ENCODE peak calls at places on chromosomes 7 and 10, in ten cellular contexts. M is ovary; B is IMR-90; S is pancreas; H is naive thymus-derived CD4-positive, alpha-beta T cell; G is upper lobe of left lung; V is HCT116; K is testis; Q is small intestine; X is mucosa of descending colon. Z is an unnamed sample. For H3K4me1, the result is how much of the 10 kb centered on the place peaks cover.

GRCh38 chr10:71486465-71487114 is 89.9 kb downstream of the CDH23 start:
- DNase-seq in V (peak), M (no peak), K (peak), Q (peak), S (no peak), G (no peak), B (peak), H (no peak), X (peak), Z (peak)

GRCh38 chr10:32386623-32387022 is 39.7 kb upstream of the EPC1 start:
- DNase-seq in H (no peak), X (no peak), Q (no peak), B (peak), K (no peak), S (no peak), M (no peak), G (no peak), V (no peak), Z (no peak)

GRCh38 chr10:132497083-132497680 is 40.4 kb upstream of the INPP5A start:
- DNase-seq in H (no peak), Q (no peak), K (no peak), X (no peak), V (no peak), M (peak), G (peak), B (no peak), S (no peak), Z (no peak)

GRCh38 chr7:120070201-120070600 is 202.8 kb upstream of the KCND2 start:
- DNase-seq in B (no peak), G (no peak), K (no peak), Q (no peak), V (no peak), M (no peak), S (no peak), H (no peak), X (no peak), Z (no peak)

GRCh38 chr10:29874604-29875269 is 184.6 kb downstream of the JCAD start:
- DNase-seq in Q (no peak), V (no peak), K (no peak), H (no peak), G (no peak), B (no peak), X (no peak), M (no peak), S (no peak), Z (peak)

GRCh38 chr7:129730159-129730558 is 118.6 kb downstream of the NRF1 start:
- DNase-seq in Q (no peak), G (no peak), K (no peak), M (no peak), X (no peak), B (no peak), H (no peak), S (no peak), V (no peak), Z (no peak)

GRCh38 chr10:95810198-95810976 is 54.4 kb downstream of the ENTPD1 start:
- DNase-seq in B (no peak), M (no peak), V (no peak), Q (no peak), S (no peak), X (no peak), H (no peak), G (peak), K (no peak), Z (no peak)

GRCh38 chr10:62390497-62391176 is 16.5 kb downstream of the ZNF365 start:
- DNase-seq in V (no peak), X (no peak), G (no peak), Q (no peak), H (no peak), B (peak), M (no peak), K (no peak), S (no peak), Z (no peak)

GRCh38 chr7:24477376-24477775 is 95.9 kb upstream of the PALS2 start:
- DNase-seq in K (no peak), Q (no peak), S (no peak), X (no peak), M (no peak), B (no peak), H (no peak), V (no peak), G (no peak), Z (no peak)

GRCh38 chr7:14419554-14419953 is 430.1 kb upstream of the ETV1 start:
- DNase-seq in M (no peak), B (no peak), S (no peak), G (no peak), X (no peak), V (no peak), H (no peak), K (no peak), Q (no peak), Z (peak)

GRCh38 chr7:127578036-127578684 is 7.2 kb downstream of the GCC1 start:
- DNase-seq in Q (no peak), B (peak), M (no peak), H (no peak), V (no peak), G (no peak), K (no peak), S (no peak), X (no peak), Z (no peak)

GRCh38 chr10:58280982-58281752 is 12.2 kb downstream of the CISD1 start:
- DNase-seq in X (no peak), V (no peak), H (no peak), G (no peak), S (no peak), M (no peak), K (no peak), Q (no peak), B (peak), Z (no peak)

GRCh38 chr10:95524358-95525032 is 36.7 kb downstream of the SORBS1 start:
- DNase-seq in G (no peak), Q (no peak), H (no peak), M (no peak), K (no peak), S (no peak), V (no peak), B (no peak), X (peak), Z (no peak)

GRCh38 chr10:127679642-127680255 is 57.2 kb upstream of the FOXI2 start:
- DNase-seq in H (no peak), B (no peak), V (peak), Q (no peak), K (no peak), X (no peak), G (no peak), S (no peak), M (no peak), Z (no peak)

GRCh38 chr10:50623299-50624153 is at the start of gene SGMS1:
- DNase-seq in B (peak), S (peak), M (peak), X (peak), V (peak), K (peak), G (peak), Q (peak), H (peak), Z (peak)

GRCh38 chr10:110357252-110357780 is 52.6 kb upstream of the SMNDC1 start:
- DNase-seq in Q (no peak), H (no peak), X (peak), B (peak), V (peak), S (no peak), K (no peak), M (peak), G (no peak), Z (peak)

GRCh38 chr7:96407427-96407826 is 85.5 kb upstream of the SLC25A13 start:
- DNase-seq in G (no peak), Q (no peak), K (no peak), X (no peak), V (no peak), S (no peak), B (peak), H (no peak), M (no peak), Z (no peak)

GRCh38 chr10:119494224-119495060 is 48.1 kb downstream of the RGS10 start:
- DNase-seq in H (no peak), M (no peak), X (no peak), B (peak), K (no peak), V (no peak), Q (no peak), S (no peak), G (no peak), Z (no peak)

GRCh38 chr7:2860627-2861133 is 16.6 kb upstream of the GNA12 start:
- DNase-seq in V (no peak), K (peak), M (no peak), H (no peak), X (no peak), Q (peak), G (no peak), B (no peak), S (peak), Z (no peak)

GRCh38 chr10:44962870-44963738 is 3.5 kb downstream of the RASSF4 start:
- DNase-seq in S (peak), V (no peak), K (no peak), H (no peak), X (no peak), B (no peak), Q (peak), G (no peak), M (no peak), Z (no peak)

GRCh38 chr7:87219545-87220025 is at the start of gene TMEM243:
- DNase-seq in V (no peak), M (peak), S (peak), H (peak), Q (peak), B (peak), X (peak), K (peak), G (peak), Z (peak)

GRCh38 chr7:107505997-107506682 is 36.3 kb downstream of the GPR22 start:
- DNase-seq in K (no peak), X (peak), B (peak), M (no peak), G (no peak), H (no peak), S (peak), V (no peak), Q (peak), Z (peak)

GRCh38 chr7:132345030-132345429 is 231.2 kb downstream of the PLXNA4 start:
- DNase-seq in H (no peak), G (no peak), X (no peak), B (no peak), S (no peak), Q (no peak), K (no peak), V (no peak), M (no peak), Z (no peak)

GRCh38 chr7:130917669-130918128 is 183.7 kb upstream of the KLF14 start:
- DNase-seq in K (no peak), V (no peak), H (no peak), G (no peak), B (peak), X (peak), M (no peak), Q (peak), S (no peak), Z (no peak)

GRCh38 chr7:106243893-106244292 is 40.9 kb downstream of the NAMPT start:
- DNase-seq in M (no peak), X (no peak), G (no peak), K (no peak), Q (no peak), S (no peak), B (no peak), V (no peak), H (no peak), Z (no peak)

GRCh38 chr10:43960477-43960876 is 311.8 kb upstream of the ZNF32 start:
- DNase-seq in V (no peak), K (no peak), G (no peak), S (no peak), M (no peak), X (no peak), B (no peak), Q (no peak), H (no peak), Z (no peak)

GRCh38 chr10:132688580-132689420 is 97.1 kb downstream of the NKX6-2 start:
- DNase-seq in G (no peak), X (no peak), K (no peak), Q (no peak), S (no peak), V (no peak), M (peak), B (no peak), H (no peak), Z (no peak)

GRCh38 chr7:158705234-158705890 is 758 bp upstream of the NCAPG2 start:
- DNase-seq in K (no peak), G (no peak), X (no peak), V (no peak), S (no peak), B (no peak), M (no peak), Q (peak), H (no peak), Z (peak)

GRCh38 chr7:26060713-26061339 is 91.2 kb upstream of the NFE2L3 start:
- DNase-seq in X (no peak), V (no peak), K (no peak), G (no peak), H (no peak), S (no peak), B (no peak), Q (no peak), M (no peak), Z (no peak)

GRCh38 chr10:35822316-35822715 is 180.2 kb upstream of the FZD8 start:
- DNase-seq in M (peak), S (peak), K (peak), G (peak), B (peak), X (peak), V (no peak), Q (no peak), H (no peak), Z (peak)

GRCh38 chr7:91034459-91035368 is 229.5 kb upstream of the FZD1 start:
- DNase-seq in K (peak), V (peak), G (no peak), H (no peak), M (no peak), X (peak), S (peak), B (peak), Q (peak), Z (peak)

GRCh38 chr7:151249732-151250072 is 1.2 kb upstream of the SMARCD3 start:
- DNase-seq in M (peak), H (no peak), Q (no peak), B (peak), S (peak), X (peak), G (no peak), V (peak), K (peak), Z (peak)

GRCh38 chr7:47889723-47890122 is 58.5 kb downstream of the PKD1L1 start:
- DNase-seq in M (no peak), S (no peak), B (no peak), Q (no peak), H (no peak), V (no peak), X (no peak), G (no peak), K (peak), Z (no peak)

GRCh38 chr10:114087655-114088054 is 44.0 kb downstream of the ADRB1 start:
- DNase-seq in V (no peak), M (no peak), S (no peak), B (no peak), X (no peak), Q (no peak), H (no peak), G (no peak), K (no peak), Z (no peak)

GRCh38 chr10:14617850-14618249 is 156.8 kb downstream of the FAM107B start:
- DNase-seq in S (no peak), K (no peak), X (no peak), B (peak), Q (no peak), M (no peak), H (no peak), V (no peak), G (no peak), Z (no peak)

GRCh38 chr7:112201421-112201820 is 4.8 kb downstream of the DOCK4 start:
- DNase-seq in S (no peak), H (no peak), B (peak), K (no peak), X (no peak), M (no peak), V (no peak), G (no peak), Q (no peak), Z (no peak)

DNA sequence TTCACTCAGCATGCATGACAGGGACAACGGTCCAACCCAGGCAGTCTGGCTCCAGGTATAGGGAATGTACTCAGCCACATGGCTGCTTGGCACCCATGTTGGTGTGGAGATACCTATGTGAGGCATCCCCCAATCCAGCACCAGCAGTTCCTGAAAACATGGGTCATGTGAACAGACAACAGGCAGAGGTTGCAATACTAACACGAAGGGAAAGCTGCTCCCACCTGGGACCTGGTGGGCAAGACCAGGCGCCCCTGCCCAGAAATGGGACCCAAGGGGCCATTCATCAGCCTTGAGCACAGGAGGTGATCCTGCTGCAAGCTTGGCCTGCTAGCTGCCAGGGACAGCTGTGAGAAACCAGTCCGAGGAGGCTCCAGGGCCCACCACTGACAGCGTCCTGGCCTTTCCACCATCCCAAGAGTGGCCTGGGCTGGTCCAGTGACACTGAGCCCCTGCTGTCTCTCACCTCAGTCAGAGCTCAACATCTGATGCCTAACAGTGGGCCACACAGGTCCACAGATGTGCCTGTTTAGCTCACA is 142.3 kb downstream of the ARHGAP22 start:
- DNase-seq in V (no peak), H (no peak), B (no peak), G (no peak), X (no peak), Q (no peak), S (no peak), M (peak), K (no peak), Z (no peak)
- H3K4me1 ChIP-seq in V (under half), H (under half), B (under half), G (under half), X (under half), Q (under half), S (under half), M (under half), K (under half), Z (under half)

GRCh38 chr10:102504976-102505300 is 1.2 kb downstream of the SUFU start:
- DNase-seq in M (no peak), V (no peak), Q (no peak), H (no peak), X (peak), K (no peak), G (no peak), B (no peak), S (no peak), Z (no peak)
- H3K4me1 ChIP-seq in M (under half), V (under half), Q (under half), H (under half), X (under half), K (under half), G (half or more), B (under half), S (under half), Z (under half)

GRCh38 chr7:98214811-98215321 is 3.6 kb downstream of the BHLHA15 start:
- DNase-seq in X (no peak), G (peak), Q (no peak), S (peak), B (no peak), K (no peak), V (no peak), M (peak), H (no peak), Z (no peak)

GRCh38 chr7:98217623-98218582 is 6.7 kb downstream of the BHLHA15 start:
- DNase-seq in V (no peak), H (no peak), B (no peak), M (no peak), S (peak), X (no peak), Q (peak), K (peak), G (no peak), Z (no peak)

GRCh38 chr7:98215561-98216495 is 4.6 kb downstream of the BHLHA15 start:
- DNase-seq in G (peak), Q (no peak), M (peak), K (no peak), S (peak), H (no peak), B (no peak), X (no peak), V (no peak), Z (no peak)

GRCh38 chr7:98213874-98214810 is 2.9 kb downstream of the BHLHA15 start:
- DNase-seq in K (no peak), X (no peak), Q (no peak), M (peak), V (no peak), B (no peak), H (no peak), S (peak), G (peak), Z (no peak)

DNA sequence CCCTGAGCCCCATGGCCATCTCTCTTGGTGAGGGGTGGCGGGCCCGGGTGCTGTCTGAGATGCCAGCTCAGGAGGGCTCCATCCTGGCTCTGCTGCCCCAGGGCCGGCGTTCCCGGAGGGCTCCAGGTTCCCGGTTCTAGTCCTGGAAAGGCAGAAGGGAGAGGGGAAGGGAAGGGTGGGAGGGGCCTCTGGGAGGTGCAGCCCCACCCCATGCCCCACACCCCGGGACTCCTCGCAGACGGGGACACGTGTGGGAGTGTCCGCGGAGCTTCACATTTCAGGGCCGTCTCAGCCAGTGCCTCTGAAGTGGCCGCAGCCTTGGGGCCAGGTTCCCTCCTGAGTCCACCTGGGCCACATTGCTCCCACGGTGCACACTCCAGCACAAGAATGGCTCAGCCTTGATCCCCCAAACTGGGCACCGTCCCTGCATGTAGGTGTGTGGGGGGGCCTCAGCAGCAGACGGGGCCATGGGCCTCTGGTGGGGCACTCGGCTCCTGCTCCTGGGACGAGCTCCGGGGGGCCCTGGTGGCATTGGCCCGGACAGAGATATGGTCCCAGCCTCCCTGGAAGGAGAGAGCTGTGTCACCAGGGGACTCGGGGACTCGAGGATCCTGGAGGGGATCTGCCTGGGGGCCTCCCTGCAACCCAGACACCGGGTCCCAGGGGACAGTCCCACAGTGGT is 5.8 kb downstream of the BHLHA15 start:
- DNase-seq in B (no peak), K (no peak), X (no peak), M (peak), V (no peak), S (peak), H (no peak), Q (no peak), G (no peak), Z (no peak)
- H3K4me1 ChIP-seq in B (under half), K (under half), X (under half), M (under half), V (under half), S (under half), H (under half), Q (under half), G (under half), Z (under half)

DNA sequence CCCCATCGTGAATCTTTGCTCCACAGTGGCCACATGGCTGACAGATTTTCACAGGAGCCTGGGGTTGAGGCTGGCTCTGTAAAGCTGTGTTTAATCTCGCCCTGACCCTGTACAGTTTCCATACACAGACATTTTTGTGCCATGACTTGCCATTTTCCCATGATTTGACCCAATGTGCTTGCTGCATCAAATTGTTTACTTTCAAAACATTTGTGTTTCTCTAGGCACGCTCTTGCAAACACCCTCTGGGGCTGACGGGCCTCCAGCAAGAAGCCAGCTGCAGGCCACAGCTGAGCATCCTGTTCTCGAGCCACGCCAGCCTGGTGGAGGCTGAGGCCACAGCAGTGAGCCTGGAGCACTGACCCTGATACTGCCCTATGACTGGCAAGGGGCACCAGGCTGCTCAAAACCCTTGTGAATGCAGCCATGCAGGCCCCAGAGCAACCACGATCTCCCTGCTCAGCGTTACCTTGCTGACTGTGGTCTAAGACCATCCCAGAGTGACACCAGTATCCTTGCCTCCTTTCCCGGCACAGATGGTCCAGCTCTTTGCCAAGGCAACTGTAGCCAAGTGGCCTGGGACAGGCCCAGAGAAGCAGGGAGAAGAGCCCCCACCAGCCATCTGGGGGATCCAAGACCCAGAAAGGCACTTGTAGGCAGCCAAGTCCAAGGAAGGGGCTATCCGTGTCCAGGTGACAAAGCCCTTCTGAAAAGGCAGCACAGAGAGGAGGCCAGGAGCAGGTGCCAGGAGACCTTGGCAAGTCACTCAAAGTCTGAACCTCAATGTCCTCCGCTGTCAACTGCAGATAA is 78.6 kb downstream of the OAT start:
- DNase-seq in B (peak), X (no peak), K (peak), H (no peak), S (no peak), Q (no peak), G (no peak), V (no peak), M (peak), Z (peak)
- H3K4me1 ChIP-seq in B (under half), X (under half), K (under half), H (under half), S (under half), Q (under half), G (under half), V (under half), M (under half), Z (under half)